ENCODE peak calls at places on chromosomes 1 and 21, in seven cellular contexts. T is HFF-Myc, N is IMR-90, A is H9, M is Calu3, R is prostate gland, L is AG09309. S is an unnamed sample.

GRCh38 chr1:8765253-8765652 is 52.2 kb downstream of the RERE start:
- DNase-seq in T (no peak), N (no peak), A (no peak), M (no peak), R (no peak), L (no peak), S (no peak)

GRCh38 chr1:208387908-208388756 is 143.9 kb upstream of the PLXNA2 start:
- DNase-seq in T (no peak), N (no peak), A (no peak), M (no peak), R (no peak), L (no peak), S (no peak)

GRCh38 chr1:121516279-121516967 is 331.6 kb downstream of the SRGAP2C start:
- DNase-seq in T (no peak), N (no peak), A (no peak), M (no peak), R (no peak), L (peak), S (no peak)

GRCh38 chr1:162196387-162196786 is 126.9 kb downstream of the NOS1AP start:
- DNase-seq in T (no peak), N (no peak), A (no peak), M (no peak), R (no peak), L (no peak), S (no peak)

GRCh38 chr1:162710349-162710748 is 78.1 kb downstream of the DDR2 start:
- DNase-seq in T (no peak), N (peak), A (no peak), M (no peak), R (no peak), L (no peak), S (no peak)

GRCh38 chr1:185016880-185017279 is 28.5 kb upstream of the RNF2 start:
- DNase-seq in T (no peak), N (peak), A (no peak), M (no peak), R (no peak), L (no peak), S (no peak)

GRCh38 chr1:239819756-239820155 is 271.9 kb upstream of the FMN2 start:
- DNase-seq in T (no peak), N (no peak), A (no peak), M (no peak), R (no peak), L (no peak), S (no peak)

GRCh38 chr1:90187186-90187585 is 192.3 kb downstream of the ZNF326 start:
- DNase-seq in T (no peak), N (no peak), A (no peak), M (no peak), R (no peak), L (no peak), S (no peak)

GRCh38 chr1:180899262-180899661 is 13.4 kb upstream of the KIAA1614 start:
- DNase-seq in T (no peak), N (no peak), A (no peak), M (no peak), R (no peak), L (no peak), S (no peak)

GRCh38 chr21:29295066-29295650 is 3.6 kb upstream of the BACH1 start:
- DNase-seq in T (no peak), N (no peak), A (no peak), M (no peak), R (no peak), L (no peak), S (no peak)

GRCh38 chr1:85344256-85344694 is 67.8 kb upstream of the BCL10 start:
- DNase-seq in T (no peak), N (peak), A (peak), M (peak), R (peak), L (no peak), S (no peak)

GRCh38 chr1:6888268-6888667 is 103.0 kb downstream of the CAMTA1 start:
- DNase-seq in T (no peak), N (peak), A (no peak), M (no peak), R (no peak), L (no peak), S (no peak)

GRCh38 chr1:220198186-220199005 is 73.9 kb downstream of the RAB3GAP2 start:
- DNase-seq in T (no peak), N (peak), A (no peak), M (no peak), R (no peak), L (no peak), S (no peak)

GRCh38 chr1:216742625-216743024 is 19.4 kb upstream of the ESRRG start:
- DNase-seq in T (no peak), N (peak), A (no peak), M (peak), R (no peak), L (no peak), S (no peak)

GRCh38 chr1:238530209-238530851 is 639.6 kb upstream of the ZP4 start:
- DNase-seq in T (no peak), N (no peak), A (no peak), M (no peak), R (no peak), L (no peak), S (no peak)

GRCh38 chr1:69700770-69701169 is 133.0 kb downstream of the LRRC7 start:
- DNase-seq in T (no peak), N (peak), A (peak), M (peak), R (no peak), L (no peak), S (no peak)

GRCh38 chr1:181324797-181325616 is 158.3 kb upstream of the CACNA1E start:
- DNase-seq in T (no peak), N (no peak), A (no peak), M (peak), R (no peak), L (no peak), S (no peak)

GRCh38 chr1:2233997-2234761 is 6.1 kb downstream of the SKI start:
- DNase-seq in T (no peak), N (peak), A (peak), M (peak), R (peak), L (peak), S (peak)

GRCh38 chr1:1127551-1128451 is 11.9 kb upstream of the C1orf159 start:
- DNase-seq in T (no peak), N (no peak), A (no peak), M (no peak), R (no peak), L (no peak), S (no peak)

GRCh38 chr1:1124786-1125642 is 9.1 kb upstream of the C1orf159 start:
- DNase-seq in T (no peak), N (no peak), A (no peak), M (peak), R (no peak), L (no peak), S (no peak)

GRCh38 chr1:1129309-1129708 is 13.4 kb upstream of the C1orf159 start:
- DNase-seq in T (no peak), N (no peak), A (no peak), M (no peak), R (no peak), L (no peak), S (no peak)

GRCh38 chr1:1125945-1126344 is 10.1 kb upstream of the C1orf159 start:
- DNase-seq in T (no peak), N (no peak), A (no peak), M (no peak), R (no peak), L (no peak), S (no peak)

GRCh38 chr1:1128454-1129139 is 12.7 kb upstream of the C1orf159 start:
- DNase-seq in T (no peak), N (no peak), A (no peak), M (peak), R (no peak), L (no peak), S (no peak)
- TF ChIP-seq CTCF in T (no peak), N (no peak), A (no peak), M (no peak), R (no peak), L (no peak), S (no peak)

DNA sequence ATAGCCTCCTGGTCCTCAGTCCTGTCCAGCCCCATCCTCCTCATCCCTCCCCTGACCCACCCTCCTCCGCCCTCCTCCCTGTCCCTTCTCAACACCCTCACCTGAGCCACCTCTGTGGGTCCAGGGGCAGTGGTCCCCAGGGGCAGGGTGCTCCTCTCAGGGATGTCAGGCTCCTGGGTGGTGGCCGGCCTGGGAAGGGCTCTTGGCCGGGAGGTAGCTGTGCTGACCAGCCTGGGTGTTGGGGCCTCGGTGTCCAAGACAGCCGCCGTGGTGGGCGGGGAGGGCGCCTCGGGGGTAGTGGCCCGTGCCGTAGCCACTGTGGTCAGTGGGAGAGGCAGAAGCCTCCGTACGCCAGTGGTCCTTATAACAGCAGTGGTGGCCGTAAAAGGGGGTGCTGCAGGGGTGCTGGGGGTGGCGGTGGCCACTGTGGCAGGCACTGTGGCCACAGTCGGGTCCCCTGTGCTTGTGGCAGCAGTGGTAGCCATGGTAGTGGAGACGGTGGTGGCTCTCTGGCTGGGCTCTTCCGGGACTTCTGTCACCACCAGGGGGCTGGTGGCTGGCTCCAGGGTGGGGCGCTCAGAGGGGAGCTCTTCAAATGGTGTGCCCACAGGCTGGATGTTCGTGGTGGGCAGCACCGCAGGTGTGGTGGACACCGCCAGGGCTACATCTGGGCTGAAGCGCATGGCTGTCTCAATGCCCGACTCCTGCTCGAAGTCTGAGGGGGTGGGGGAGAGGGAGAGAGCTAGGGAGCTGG is 31.9 kb downstream of the SDC3 start:
- DNase-seq in T (no peak), N (no peak), A (no peak), M (no peak), R (no peak), L (no peak), S (no peak)
- TF ChIP-seq CTCF in T (no peak), N (no peak), A (peak), M (no peak), R (no peak), L (peak), S (peak)

DNA sequence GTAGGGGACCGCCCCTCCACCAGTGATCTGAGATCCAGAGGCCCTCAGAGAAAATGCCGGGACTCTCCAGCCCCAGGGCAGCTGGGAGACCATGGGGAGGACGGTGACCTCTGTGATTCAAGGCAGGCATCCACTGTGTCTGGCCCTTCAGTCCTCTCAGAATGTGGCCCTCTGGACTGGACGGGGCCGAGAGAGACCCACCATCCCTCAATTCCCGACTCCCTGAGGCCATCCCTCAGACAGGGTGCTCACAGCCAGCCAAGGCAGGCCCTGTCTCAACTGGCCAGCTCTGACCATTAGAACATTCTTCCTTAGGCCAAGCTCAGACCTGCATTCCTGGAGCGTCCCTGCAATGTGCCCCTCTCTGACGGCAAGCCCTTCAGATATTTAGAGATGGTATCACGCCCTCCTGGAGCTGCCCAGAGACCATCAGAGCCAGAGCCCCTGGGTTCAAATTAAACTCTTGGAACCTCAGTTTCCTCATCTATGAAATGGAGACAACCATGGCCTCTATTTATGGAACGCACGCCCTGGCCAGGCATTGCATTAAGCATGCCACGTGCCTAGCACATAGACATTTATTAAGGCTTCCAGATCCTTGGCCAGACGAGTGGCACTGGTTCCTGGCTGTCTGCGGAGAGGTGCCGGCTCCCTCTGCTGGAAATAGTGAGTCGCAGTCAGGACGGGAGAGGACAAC is 9.6 kb upstream of the EPS8L3 start:
- DNase-seq in T (peak), N (peak), A (peak), M (peak), R (peak), L (peak), S (peak)
- TF ChIP-seq CTCF in T (peak), N (peak), A (peak), M (peak), R (peak), L (peak), S (peak)

DNA sequence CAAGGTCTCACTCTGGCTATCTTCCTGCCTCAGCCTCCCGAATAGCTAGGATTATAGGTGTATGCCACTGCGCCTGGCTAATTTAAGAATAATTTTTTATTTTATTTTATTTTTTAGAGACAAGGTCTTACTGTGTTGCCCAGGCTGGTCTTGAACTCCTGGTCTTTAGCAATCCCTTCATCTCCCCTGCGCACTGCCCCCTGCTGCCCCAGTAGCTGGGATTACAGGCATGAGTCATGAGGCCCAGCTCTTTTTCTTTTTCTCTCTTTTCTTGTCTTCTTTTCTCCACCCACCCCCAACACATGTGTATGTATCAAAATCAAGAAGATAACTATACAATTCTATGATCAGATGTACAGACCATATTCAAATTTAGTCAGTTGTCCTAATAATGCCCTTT is 87.2 kb downstream of the PEX14 start:
- DNase-seq in T (no peak), N (no peak), A (no peak), M (no peak), R (no peak), L (no peak), S (no peak)
- TF ChIP-seq CTCF in T (peak), N (peak), A (peak), M (no peak), R (no peak), L (peak), S (peak)

S was measured in chondrocyte.